ENCODE peak calls at places on chromosomes 3 and 15, in six cellular contexts. One of them, this sample, is unnamed.

GRCh38 chr3:129054605-129055104 is 5.9 kb upstream of the GP9 start:
- DNase-seq in activated CD4-positive, alpha-beta T cell treated with anti-CD3 and anti-CD28 coated beads, Interleukin-2, amount 50 U/mL, for 1 hour: no peak
- DNase-seq in skeletal muscle cell: no peak
- DNase-seq in body of pancreas: peak
- DNase-seq in stimulated activated CD8-positive, alpha-beta memory T cell treated with anti-CD3 and anti-CD28 coated beads, Interleukin-2, amount 100 ng/mL, for 1 hour: no peak
- DNase-seq in NCI-H774: peak
- DNase-seq in this sample: no peak

GRCh38 chr3:126135056-126135397 is 45.4 kb downstream of the ALDH1L1 start:
- DNase-seq in activated CD4-positive, alpha-beta T cell treated with anti-CD3 and anti-CD28 coated beads, Interleukin-2, amount 50 U/mL, for 1 hour: no peak
- DNase-seq in skeletal muscle cell: no peak
- DNase-seq in body of pancreas: peak
- DNase-seq in stimulated activated CD8-positive, alpha-beta memory T cell treated with anti-CD3 and anti-CD28 coated beads, Interleukin-2, amount 100 ng/mL, for 1 hour: no peak
- DNase-seq in NCI-H774: no peak
- DNase-seq in this sample: no peak

GRCh38 chr15:25186411-25186810 is 231.6 kb downstream of the SNRPN start:
- DNase-seq in activated CD4-positive, alpha-beta T cell treated with anti-CD3 and anti-CD28 coated beads, Interleukin-2, amount 50 U/mL, for 1 hour: no peak
- DNase-seq in skeletal muscle cell: no peak
- DNase-seq in body of pancreas: no peak
- DNase-seq in stimulated activated CD8-positive, alpha-beta memory T cell treated with anti-CD3 and anti-CD28 coated beads, Interleukin-2, amount 100 ng/mL, for 1 hour: no peak
- DNase-seq in NCI-H774: no peak
- DNase-seq in this sample: no peak

GRCh38 chr3:64681827-64682226 is 6.0 kb downstream of the ADAMTS9 start:
- DNase-seq in activated CD4-positive, alpha-beta T cell treated with anti-CD3 and anti-CD28 coated beads, Interleukin-2, amount 50 U/mL, for 1 hour: no peak
- DNase-seq in skeletal muscle cell: no peak
- DNase-seq in body of pancreas: no peak
- DNase-seq in stimulated activated CD8-positive, alpha-beta memory T cell treated with anti-CD3 and anti-CD28 coated beads, Interleukin-2, amount 100 ng/mL, for 1 hour: no peak
- DNase-seq in NCI-H774: no peak
- DNase-seq in this sample: no peak

GRCh38 chr3:13248640-13249039 is 171.5 kb downstream of the NUP210 start:
- DNase-seq in activated CD4-positive, alpha-beta T cell treated with anti-CD3 and anti-CD28 coated beads, Interleukin-2, amount 50 U/mL, for 1 hour: no peak
- DNase-seq in skeletal muscle cell: no peak
- DNase-seq in body of pancreas: no peak
- DNase-seq in stimulated activated CD8-positive, alpha-beta memory T cell treated with anti-CD3 and anti-CD28 coated beads, Interleukin-2, amount 100 ng/mL, for 1 hour: no peak
- DNase-seq in NCI-H774: no peak
- DNase-seq in this sample: no peak

GRCh38 chr15:66294157-66294931 is 976 bp downstream of the DIS3L start:
- DNase-seq in activated CD4-positive, alpha-beta T cell treated with anti-CD3 and anti-CD28 coated beads, Interleukin-2, amount 50 U/mL, for 1 hour: peak
- DNase-seq in skeletal muscle cell: peak
- DNase-seq in body of pancreas: peak
- DNase-seq in stimulated activated CD8-positive, alpha-beta memory T cell treated with anti-CD3 and anti-CD28 coated beads, Interleukin-2, amount 100 ng/mL, for 1 hour: no peak
- DNase-seq in NCI-H774: peak
- DNase-seq in this sample: peak

GRCh38 chr3:186963636-186964035 is 33.3 kb downstream of the ST6GAL1 start:
- DNase-seq in activated CD4-positive, alpha-beta T cell treated with anti-CD3 and anti-CD28 coated beads, Interleukin-2, amount 50 U/mL, for 1 hour: no peak
- DNase-seq in skeletal muscle cell: no peak
- DNase-seq in body of pancreas: no peak
- DNase-seq in stimulated activated CD8-positive, alpha-beta memory T cell treated with anti-CD3 and anti-CD28 coated beads, Interleukin-2, amount 100 ng/mL, for 1 hour: no peak
- DNase-seq in NCI-H774: no peak
- DNase-seq in this sample: no peak

GRCh38 chr3:74643636-74644035 is 29.2 kb upstream of the CNTN3 start:
- DNase-seq in activated CD4-positive, alpha-beta T cell treated with anti-CD3 and anti-CD28 coated beads, Interleukin-2, amount 50 U/mL, for 1 hour: no peak
- DNase-seq in skeletal muscle cell: peak
- DNase-seq in body of pancreas: peak
- DNase-seq in stimulated activated CD8-positive, alpha-beta memory T cell treated with anti-CD3 and anti-CD28 coated beads, Interleukin-2, amount 100 ng/mL, for 1 hour: no peak
- DNase-seq in NCI-H774: no peak
- DNase-seq in this sample: peak

GRCh38 chr15:66581972-66582537 is 16.3 kb upstream of the LCTL start:
- DNase-seq in activated CD4-positive, alpha-beta T cell treated with anti-CD3 and anti-CD28 coated beads, Interleukin-2, amount 50 U/mL, for 1 hour: no peak
- DNase-seq in skeletal muscle cell: no peak
- DNase-seq in body of pancreas: no peak
- DNase-seq in stimulated activated CD8-positive, alpha-beta memory T cell treated with anti-CD3 and anti-CD28 coated beads, Interleukin-2, amount 100 ng/mL, for 1 hour: no peak
- DNase-seq in NCI-H774: no peak
- DNase-seq in this sample: no peak

GRCh38 chr3:134423153-134423552 is 48.9 kb upstream of the AMOTL2 start:
- DNase-seq in activated CD4-positive, alpha-beta T cell treated with anti-CD3 and anti-CD28 coated beads, Interleukin-2, amount 50 U/mL, for 1 hour: no peak
- DNase-seq in skeletal muscle cell: no peak
- DNase-seq in body of pancreas: no peak
- DNase-seq in stimulated activated CD8-positive, alpha-beta memory T cell treated with anti-CD3 and anti-CD28 coated beads, Interleukin-2, amount 100 ng/mL, for 1 hour: no peak
- DNase-seq in NCI-H774: peak
- DNase-seq in this sample: peak

This sample was measured in myocyte.